ENCODE peak calls at places on chromosomes 12 and 14, in eight cellular contexts. K, G, X, F, Y, I, U and R are unnamed samples.

GRCh38 chr12:127145929-127146789 is 1120.8 kb upstream of the TMEM132C start:
- DNase-seq in K (peak; percentile 76), G (no peak), X (no peak), F (peak; percentile 57), Y (no peak), I (no peak), U (peak; percentile 34), R (peak; percentile 23)

GRCh38 chr12:53988519-53989226 is 3.7 kb downstream of the HOXC10 start:
- DNase-seq in K (no peak), G (no peak), X (no peak), F (no peak), Y (no peak), I (no peak), U (no peak), R (no peak)

GRCh38 chr14:74867673-74868072 is 8.3 kb downstream of the PROX2 start:
- DNase-seq in K (peak; percentile 67), G (peak; percentile 86), X (no peak), F (no peak), Y (no peak), I (no peak), U (no peak), R (no peak)

GRCh38 chr12:27964123-27964522 is 8.4 kb downstream of the PTHLH start:
- DNase-seq in K (no peak), G (no peak), X (no peak), F (no peak), Y (no peak), I (no peak), U (no peak), R (no peak)

GRCh38 chr12:80400591-80400991 is 43.4 kb upstream of the PTPRQ start:
- DNase-seq in K (no peak), G (no peak), X (no peak), F (no peak), Y (no peak), I (no peak), U (no peak), R (no peak)

GRCh38 chr12:114876968-114877680 is 193.1 kb upstream of the TBX3 start:
- DNase-seq in K (no peak), G (no peak), X (no peak), F (no peak), Y (no peak), I (no peak), U (no peak), R (no peak)

GRCh38 chr12:58933068-58933681 is 12.9 kb upstream of the LRIG3 start:
- DNase-seq in K (no peak), G (no peak), X (no peak), F (no peak), Y (no peak), I (peak; percentile 72), U (no peak), R (no peak)

GRCh38 chr12:124454735-124455134 is 112.7 kb downstream of the NCOR2 start:
- DNase-seq in K (no peak), G (no peak), X (no peak), F (no peak), Y (no peak), I (no peak), U (no peak), R (no peak)

GRCh38 chr12:26854028-26854387 is 21.0 kb upstream of the ITPR2 start:
- DNase-seq in K (no peak), G (no peak), X (no peak), F (no peak), Y (no peak), I (no peak), U (no peak), R (no peak)

GRCh38 chr12:28424965-28425364 is 234.7 kb downstream of the CCDC91 start:
- DNase-seq in K (no peak), G (no peak), X (no peak), F (peak; percentile 18), Y (no peak), I (peak; percentile 54), U (no peak), R (no peak)

GRCh38 chr12:2540535-2540941 is 254.2 kb upstream of the FKBP4 start:
- DNase-seq in K (no peak), G (no peak), X (no peak), F (no peak), Y (no peak), I (no peak), U (no peak), R (no peak)

GRCh38 chr14:50633954-50634353 is 34.2 kb downstream of the SAV1 start:
- DNase-seq in K (no peak), G (no peak), X (no peak), F (no peak), Y (no peak), I (no peak), U (no peak), R (no peak)

GRCh38 chr12:93050026-93050747 is 121.1 kb upstream of the EEA1 start:
- DNase-seq in K (no peak), G (no peak), X (no peak), F (no peak), Y (no peak), I (no peak), U (no peak), R (no peak)

GRCh38 chr14:103576371-103577024 is 13.7 kb downstream of the COA8 start:
- DNase-seq in K (no peak), G (peak; percentile 96), X (peak; percentile 96), F (peak; percentile 65), Y (no peak), I (peak; percentile 87), U (no peak), R (peak; percentile 75)

GRCh38 chr12:64558754-64559153 is 51.5 kb upstream of the RASSF3 start:
- DNase-seq in K (no peak), G (no peak), X (no peak), F (no peak), Y (no peak), I (no peak), U (no peak), R (no peak)

GRCh38 chr14:104435147-104436046 is 144.2 kb upstream of the C14orf180 start:
- DNase-seq in K (no peak), G (no peak), X (no peak), F (no peak), Y (no peak), I (no peak), U (no peak), R (no peak)

GRCh38 chr14:36227802-36228201 is 51.3 kb upstream of the PTCSC3 start:
- DNase-seq in K (no peak), G (no peak), X (no peak), F (no peak), Y (no peak), I (peak; percentile 31), U (no peak), R (no peak)

GRCh38 chr12:75556306-75556899 is 45.0 kb upstream of the KRR1 start:
- DNase-seq in K (no peak), G (no peak), X (no peak), F (no peak), Y (no peak), I (no peak), U (no peak), R (no peak)

GRCh38 chr12:6201199-6201608 is 1.0 kb downstream of the CD9 start:
- DNase-seq in K (no peak), G (no peak), X (no peak), F (peak; percentile 46), Y (no peak), I (peak; percentile 32), U (no peak), R (no peak)

GRCh38 chr14:76576047-76576741 is 185.1 kb upstream of the VASH1 start:
- DNase-seq in K (no peak), G (no peak), X (no peak), F (peak; percentile 27), Y (no peak), I (no peak), U (no peak), R (no peak)

GRCh38 chr12:1540690-1541089 is 53.7 kb downstream of the FBXL14 start:
- DNase-seq in K (no peak), G (no peak), X (no peak), F (no peak), Y (no peak), I (peak; percentile 32), U (no peak), R (no peak)

GRCh38 chr12:108587826-108588225 is 10.1 kb downstream of the TMEM119 start:
- DNase-seq in K (no peak), G (peak; percentile 46), X (no peak), F (no peak), Y (no peak), I (no peak), U (no peak), R (no peak)

GRCh38 chr14:57244103-57244502 is 24.6 kb downstream of the EXOC5 start:
- DNase-seq in K (no peak), G (no peak), X (no peak), F (no peak), Y (no peak), I (no peak), U (no peak), R (no peak)

GRCh38 chr12:11959117-11959823 is 111.5 kb upstream of the BCL2L14 start:
- DNase-seq in K (peak; percentile 30), G (no peak), X (no peak), F (no peak), Y (no peak), I (peak; percentile 36), U (no peak), R (no peak)

GRCh38 chr14:100192250-100192671 is 32.8 kb upstream of the DEGS2 start:
- DNase-seq in K (no peak), G (no peak), X (peak; percentile 21), F (peak; percentile 43), Y (no peak), I (no peak), U (no peak), R (no peak)

GRCh38 chr12:103647267-103647666 is 60.2 kb downstream of the STAB2 start:
- DNase-seq in K (no peak), G (no peak), X (no peak), F (no peak), Y (no peak), I (peak; percentile 15), U (no peak), R (no peak)

GRCh38 chr14:90514015-90514398 is 117.2 kb downstream of the CALM1 start:
- DNase-seq in K (no peak), G (no peak), X (no peak), F (no peak), Y (no peak), I (no peak), U (no peak), R (no peak)

GRCh38 chr14:23177181-23177580 is 6.3 kb downstream of the SLC7A8 start:
- DNase-seq in K (no peak), G (no peak), X (no peak), F (no peak), Y (no peak), I (no peak), U (no peak), R (no peak)

GRCh38 chr14:34365309-34365915 is 96.6 kb downstream of the SPTSSA start:
- DNase-seq in K (no peak), G (no peak), X (no peak), F (no peak), Y (no peak), I (no peak), U (no peak), R (no peak)

GRCh38 chr14:77707355-77707723 is 484 bp downstream of the ALKBH1 start:
- DNase-seq in K (no peak), G (peak; percentile 42), X (peak; percentile 18), F (no peak), Y (no peak), I (peak; percentile 16), U (no peak), R (no peak)

GRCh38 chr12:120759591-120760348 is 34.1 kb downstream of the ACADS start:
- DNase-seq in K (no peak), G (no peak), X (no peak), F (no peak), Y (no peak), I (no peak), U (no peak), R (no peak)

GRCh38 chr12:5476356-5476755 is 44.4 kb downstream of the NTF3 start:
- DNase-seq in K (no peak), G (no peak), X (no peak), F (no peak), Y (no peak), I (no peak), U (no peak), R (no peak)